ENCODE peak calls at places on chromosomes 1 and 21, in nine cellular contexts. One of them, this sample, is unnamed.

GRCh38 chr1:24155011-24155782 is 12.3 kb upstream of the IL22RA1 start:
- DNase-seq in NAMALWA: peak; percentile 40
- DNase-seq in neural crest cell: no peak
- DNase-seq in activated naive CD4-positive, alpha-beta T cell treated with anti-CD3 and anti-CD28 coated beads, Interleukin-2, amount 50 U/mL, for 72 hours: no peak
- DNase-seq in stimulated activated effector memory CD8-positive, alpha-beta T cell treated with anti-CD3 and anti-CD28 coated beads, Interleukin-12 subunit alpha, Interleukin-12 subunit beta, amount 100 ng/mL, for 72 hours: no peak
- DNase-seq in germinal center: no peak
- DNase-seq in effector memory CD4-positive, alpha-beta T cell: no peak
- DNase-seq in WTC11: peak; percentile 35
- DNase-seq in stimulated activated CD4-positive, alpha-beta T cell treated with anti-CD3 and anti-CD28 coated beads, TNF-alpha, amount 100 ng/mL, for 1 hour: no peak
- DNase-seq in this sample: no peak

GRCh38 chr1:46062651-46063319 is 69.6 kb downstream of the PIK3R3 start:
- DNase-seq in germinal center: no peak
- DNase-seq in effector memory CD4-positive, alpha-beta T cell: no peak
- DNase-seq in stimulated activated effector memory CD8-positive, alpha-beta T cell treated with anti-CD3 and anti-CD28 coated beads, Interleukin-12 subunit alpha, Interleukin-12 subunit beta, amount 100 ng/mL, for 72 hours: no peak
- DNase-seq in WTC11: no peak
- DNase-seq in activated naive CD4-positive, alpha-beta T cell treated with anti-CD3 and anti-CD28 coated beads, Interleukin-2, amount 50 U/mL, for 72 hours: peak; percentile 24
- DNase-seq in stimulated activated CD4-positive, alpha-beta T cell treated with anti-CD3 and anti-CD28 coated beads, TNF-alpha, amount 100 ng/mL, for 1 hour: no peak
- DNase-seq in neural crest cell: no peak
- DNase-seq in NAMALWA: peak; percentile 36
- DNase-seq in this sample: no peak

GRCh38 chr1:121483234-121483633 is 298.5 kb downstream of the SRGAP2C start:
- DNase-seq in stimulated activated CD4-positive, alpha-beta T cell treated with anti-CD3 and anti-CD28 coated beads, TNF-alpha, amount 100 ng/mL, for 1 hour: no peak
- DNase-seq in germinal center: no peak
- DNase-seq in stimulated activated effector memory CD8-positive, alpha-beta T cell treated with anti-CD3 and anti-CD28 coated beads, Interleukin-12 subunit alpha, Interleukin-12 subunit beta, amount 100 ng/mL, for 72 hours: no peak
- DNase-seq in neural crest cell: no peak
- DNase-seq in NAMALWA: no peak
- DNase-seq in activated naive CD4-positive, alpha-beta T cell treated with anti-CD3 and anti-CD28 coated beads, Interleukin-2, amount 50 U/mL, for 72 hours: no peak
- DNase-seq in effector memory CD4-positive, alpha-beta T cell: no peak
- DNase-seq in WTC11: no peak
- DNase-seq in this sample: no peak

GRCh38 chr21:46503922-46504539 is 45.3 kb downstream of the DIP2A start:
- DNase-seq in effector memory CD4-positive, alpha-beta T cell: no peak
- DNase-seq in stimulated activated effector memory CD8-positive, alpha-beta T cell treated with anti-CD3 and anti-CD28 coated beads, Interleukin-12 subunit alpha, Interleukin-12 subunit beta, amount 100 ng/mL, for 72 hours: no peak
- DNase-seq in stimulated activated CD4-positive, alpha-beta T cell treated with anti-CD3 and anti-CD28 coated beads, TNF-alpha, amount 100 ng/mL, for 1 hour: no peak
- DNase-seq in NAMALWA: peak; percentile 61
- DNase-seq in neural crest cell: no peak
- DNase-seq in WTC11: no peak
- DNase-seq in activated naive CD4-positive, alpha-beta T cell treated with anti-CD3 and anti-CD28 coated beads, Interleukin-2, amount 50 U/mL, for 72 hours: no peak
- DNase-seq in germinal center: peak; percentile 49
- DNase-seq in this sample: no peak

GRCh38 chr1:117616356-117616755 is 10.5 kb downstream of the TENT5C start:
- DNase-seq in neural crest cell: no peak
- DNase-seq in stimulated activated effector memory CD8-positive, alpha-beta T cell treated with anti-CD3 and anti-CD28 coated beads, Interleukin-12 subunit alpha, Interleukin-12 subunit beta, amount 100 ng/mL, for 72 hours: no peak
- DNase-seq in stimulated activated CD4-positive, alpha-beta T cell treated with anti-CD3 and anti-CD28 coated beads, TNF-alpha, amount 100 ng/mL, for 1 hour: no peak
- DNase-seq in WTC11: no peak
- DNase-seq in germinal center: no peak
- DNase-seq in activated naive CD4-positive, alpha-beta T cell treated with anti-CD3 and anti-CD28 coated beads, Interleukin-2, amount 50 U/mL, for 72 hours: no peak
- DNase-seq in NAMALWA: no peak
- DNase-seq in effector memory CD4-positive, alpha-beta T cell: no peak
- DNase-seq in this sample: no peak

GRCh38 chr1:203048555-203049051 is 22.3 kb downstream of the PPFIA4 start:
- DNase-seq in NAMALWA: no peak
- DNase-seq in activated naive CD4-positive, alpha-beta T cell treated with anti-CD3 and anti-CD28 coated beads, Interleukin-2, amount 50 U/mL, for 72 hours: no peak
- DNase-seq in WTC11: peak; percentile 76
- DNase-seq in neural crest cell: no peak
- DNase-seq in effector memory CD4-positive, alpha-beta T cell: no peak
- DNase-seq in germinal center: no peak
- DNase-seq in stimulated activated effector memory CD8-positive, alpha-beta T cell treated with anti-CD3 and anti-CD28 coated beads, Interleukin-12 subunit alpha, Interleukin-12 subunit beta, amount 100 ng/mL, for 72 hours: no peak
- DNase-seq in stimulated activated CD4-positive, alpha-beta T cell treated with anti-CD3 and anti-CD28 coated beads, TNF-alpha, amount 100 ng/mL, for 1 hour: no peak
- DNase-seq in this sample: no peak

GRCh38 chr1:32195972-32196823 is 4.2 kb upstream of the CCDC28B start:
- DNase-seq in germinal center: no peak
- DNase-seq in neural crest cell: no peak
- DNase-seq in activated naive CD4-positive, alpha-beta T cell treated with anti-CD3 and anti-CD28 coated beads, Interleukin-2, amount 50 U/mL, for 72 hours: no peak
- DNase-seq in stimulated activated effector memory CD8-positive, alpha-beta T cell treated with anti-CD3 and anti-CD28 coated beads, Interleukin-12 subunit alpha, Interleukin-12 subunit beta, amount 100 ng/mL, for 72 hours: no peak
- DNase-seq in effector memory CD4-positive, alpha-beta T cell: no peak
- DNase-seq in WTC11: no peak
- DNase-seq in stimulated activated CD4-positive, alpha-beta T cell treated with anti-CD3 and anti-CD28 coated beads, TNF-alpha, amount 100 ng/mL, for 1 hour: no peak
- DNase-seq in NAMALWA: no peak
- DNase-seq in this sample: no peak

GRCh38 chr1:74584185-74584584 is 71.8 kb upstream of the LRRC53 start:
- DNase-seq in neural crest cell: no peak
- DNase-seq in activated naive CD4-positive, alpha-beta T cell treated with anti-CD3 and anti-CD28 coated beads, Interleukin-2, amount 50 U/mL, for 72 hours: no peak
- DNase-seq in germinal center: no peak
- DNase-seq in stimulated activated effector memory CD8-positive, alpha-beta T cell treated with anti-CD3 and anti-CD28 coated beads, Interleukin-12 subunit alpha, Interleukin-12 subunit beta, amount 100 ng/mL, for 72 hours: no peak
- DNase-seq in NAMALWA: no peak
- DNase-seq in WTC11: no peak
- DNase-seq in stimulated activated CD4-positive, alpha-beta T cell treated with anti-CD3 and anti-CD28 coated beads, TNF-alpha, amount 100 ng/mL, for 1 hour: no peak
- DNase-seq in effector memory CD4-positive, alpha-beta T cell: no peak
- DNase-seq in this sample: peak; percentile 22

GRCh38 chr1:152029144-152029936 is 7.5 kb downstream of the S100A11 start:
- DNase-seq in stimulated activated CD4-positive, alpha-beta T cell treated with anti-CD3 and anti-CD28 coated beads, TNF-alpha, amount 100 ng/mL, for 1 hour: no peak
- DNase-seq in neural crest cell: no peak
- DNase-seq in effector memory CD4-positive, alpha-beta T cell: no peak
- DNase-seq in WTC11: no peak
- DNase-seq in germinal center: no peak
- DNase-seq in stimulated activated effector memory CD8-positive, alpha-beta T cell treated with anti-CD3 and anti-CD28 coated beads, Interleukin-12 subunit alpha, Interleukin-12 subunit beta, amount 100 ng/mL, for 72 hours: no peak
- DNase-seq in NAMALWA: no peak
- DNase-seq in activated naive CD4-positive, alpha-beta T cell treated with anti-CD3 and anti-CD28 coated beads, Interleukin-2, amount 50 U/mL, for 72 hours: peak; percentile 18
- DNase-seq in this sample: peak; percentile 12

GRCh38 chr1:99727575-99728190 is 38.8 kb downstream of the FRRS1 start:
- DNase-seq in stimulated activated effector memory CD8-positive, alpha-beta T cell treated with anti-CD3 and anti-CD28 coated beads, Interleukin-12 subunit alpha, Interleukin-12 subunit beta, amount 100 ng/mL, for 72 hours: no peak
- DNase-seq in NAMALWA: no peak
- DNase-seq in stimulated activated CD4-positive, alpha-beta T cell treated with anti-CD3 and anti-CD28 coated beads, TNF-alpha, amount 100 ng/mL, for 1 hour: no peak
- DNase-seq in WTC11: no peak
- DNase-seq in neural crest cell: no peak
- DNase-seq in activated naive CD4-positive, alpha-beta T cell treated with anti-CD3 and anti-CD28 coated beads, Interleukin-2, amount 50 U/mL, for 72 hours: no peak
- DNase-seq in effector memory CD4-positive, alpha-beta T cell: no peak
- DNase-seq in germinal center: no peak
- DNase-seq in this sample: peak; percentile 80

GRCh38 chr1:154791292-154792278 is 78.5 kb downstream of the KCNN3 start:
- DNase-seq in NAMALWA: peak; percentile 71
- DNase-seq in stimulated activated CD4-positive, alpha-beta T cell treated with anti-CD3 and anti-CD28 coated beads, TNF-alpha, amount 100 ng/mL, for 1 hour: peak; percentile 65
- DNase-seq in effector memory CD4-positive, alpha-beta T cell: peak; percentile 72
- DNase-seq in WTC11: no peak
- DNase-seq in activated naive CD4-positive, alpha-beta T cell treated with anti-CD3 and anti-CD28 coated beads, Interleukin-2, amount 50 U/mL, for 72 hours: peak; percentile 74
- DNase-seq in neural crest cell: no peak
- DNase-seq in stimulated activated effector memory CD8-positive, alpha-beta T cell treated with anti-CD3 and anti-CD28 coated beads, Interleukin-12 subunit alpha, Interleukin-12 subunit beta, amount 100 ng/mL, for 72 hours: peak; percentile 39
- DNase-seq in germinal center: no peak
- DNase-seq in this sample: peak; percentile 81

GRCh38 chr1:36962991-36963390 is 71.3 kb downstream of the GRIK3 start:
- DNase-seq in NAMALWA: no peak
- DNase-seq in activated naive CD4-positive, alpha-beta T cell treated with anti-CD3 and anti-CD28 coated beads, Interleukin-2, amount 50 U/mL, for 72 hours: no peak
- DNase-seq in neural crest cell: no peak
- DNase-seq in germinal center: no peak
- DNase-seq in stimulated activated effector memory CD8-positive, alpha-beta T cell treated with anti-CD3 and anti-CD28 coated beads, Interleukin-12 subunit alpha, Interleukin-12 subunit beta, amount 100 ng/mL, for 72 hours: no peak
- DNase-seq in effector memory CD4-positive, alpha-beta T cell: no peak
- DNase-seq in stimulated activated CD4-positive, alpha-beta T cell treated with anti-CD3 and anti-CD28 coated beads, TNF-alpha, amount 100 ng/mL, for 1 hour: no peak
- DNase-seq in WTC11: no peak
- DNase-seq in this sample: no peak

GRCh38 chr1:24900985-24901781 is 28.9 kb downstream of the RUNX3 start:
- DNase-seq in WTC11: no peak
- DNase-seq in stimulated activated CD4-positive, alpha-beta T cell treated with anti-CD3 and anti-CD28 coated beads, TNF-alpha, amount 100 ng/mL, for 1 hour: no peak
- DNase-seq in germinal center: no peak
- DNase-seq in neural crest cell: no peak
- DNase-seq in NAMALWA: no peak
- DNase-seq in activated naive CD4-positive, alpha-beta T cell treated with anti-CD3 and anti-CD28 coated beads, Interleukin-2, amount 50 U/mL, for 72 hours: no peak
- DNase-seq in stimulated activated effector memory CD8-positive, alpha-beta T cell treated with anti-CD3 and anti-CD28 coated beads, Interleukin-12 subunit alpha, Interleukin-12 subunit beta, amount 100 ng/mL, for 72 hours: peak; percentile 7
- DNase-seq in effector memory CD4-positive, alpha-beta T cell: no peak
- DNase-seq in this sample: no peak

GRCh38 chr1:62784509-62785365 is 805 bp downstream of the ATG4C start:
- DNase-seq in WTC11: no peak
- DNase-seq in effector memory CD4-positive, alpha-beta T cell: no peak
- DNase-seq in neural crest cell: no peak
- DNase-seq in NAMALWA: peak; percentile 48
- DNase-seq in activated naive CD4-positive, alpha-beta T cell treated with anti-CD3 and anti-CD28 coated beads, Interleukin-2, amount 50 U/mL, for 72 hours: peak; percentile 19
- DNase-seq in germinal center: peak; percentile 28
- DNase-seq in stimulated activated effector memory CD8-positive, alpha-beta T cell treated with anti-CD3 and anti-CD28 coated beads, Interleukin-12 subunit alpha, Interleukin-12 subunit beta, amount 100 ng/mL, for 72 hours: no peak
- DNase-seq in stimulated activated CD4-positive, alpha-beta T cell treated with anti-CD3 and anti-CD28 coated beads, TNF-alpha, amount 100 ng/mL, for 1 hour: no peak
- DNase-seq in this sample: peak; percentile 49

GRCh38 chr1:17356387-17356992 is 15.5 kb upstream of the PADI6 start:
- DNase-seq in stimulated activated CD4-positive, alpha-beta T cell treated with anti-CD3 and anti-CD28 coated beads, TNF-alpha, amount 100 ng/mL, for 1 hour: no peak
- DNase-seq in activated naive CD4-positive, alpha-beta T cell treated with anti-CD3 and anti-CD28 coated beads, Interleukin-2, amount 50 U/mL, for 72 hours: peak; percentile 4
- DNase-seq in germinal center: no peak
- DNase-seq in stimulated activated effector memory CD8-positive, alpha-beta T cell treated with anti-CD3 and anti-CD28 coated beads, Interleukin-12 subunit alpha, Interleukin-12 subunit beta, amount 100 ng/mL, for 72 hours: no peak
- DNase-seq in NAMALWA: no peak
- DNase-seq in effector memory CD4-positive, alpha-beta T cell: no peak
- DNase-seq in WTC11: no peak
- DNase-seq in neural crest cell: no peak
- DNase-seq in this sample: no peak

GRCh38 chr1:10378071-10378841 is 20.6 kb upstream of the PGD start:
- DNase-seq in NAMALWA: peak; percentile 59
- DNase-seq in WTC11: no peak
- DNase-seq in stimulated activated effector memory CD8-positive, alpha-beta T cell treated with anti-CD3 and anti-CD28 coated beads, Interleukin-12 subunit alpha, Interleukin-12 subunit beta, amount 100 ng/mL, for 72 hours: no peak
- DNase-seq in germinal center: no peak
- DNase-seq in stimulated activated CD4-positive, alpha-beta T cell treated with anti-CD3 and anti-CD28 coated beads, TNF-alpha, amount 100 ng/mL, for 1 hour: no peak
- DNase-seq in neural crest cell: no peak
- DNase-seq in activated naive CD4-positive, alpha-beta T cell treated with anti-CD3 and anti-CD28 coated beads, Interleukin-2, amount 50 U/mL, for 72 hours: no peak
- DNase-seq in effector memory CD4-positive, alpha-beta T cell: no peak
- DNase-seq in this sample: no peak

GRCh38 chr1:174040387-174040786 is 18.2 kb upstream of the RC3H1 start:
- DNase-seq in activated naive CD4-positive, alpha-beta T cell treated with anti-CD3 and anti-CD28 coated beads, Interleukin-2, amount 50 U/mL, for 72 hours: no peak
- DNase-seq in NAMALWA: peak; percentile 26
- DNase-seq in neural crest cell: no peak
- DNase-seq in stimulated activated effector memory CD8-positive, alpha-beta T cell treated with anti-CD3 and anti-CD28 coated beads, Interleukin-12 subunit alpha, Interleukin-12 subunit beta, amount 100 ng/mL, for 72 hours: no peak
- DNase-seq in effector memory CD4-positive, alpha-beta T cell: no peak
- DNase-seq in stimulated activated CD4-positive, alpha-beta T cell treated with anti-CD3 and anti-CD28 coated beads, TNF-alpha, amount 100 ng/mL, for 1 hour: no peak
- DNase-seq in germinal center: no peak
- DNase-seq in WTC11: no peak
- DNase-seq in this sample: peak; percentile 97

GRCh38 chr1:53585116-53585515 is 125.9 kb downstream of the DMRTB1 start:
- DNase-seq in stimulated activated CD4-positive, alpha-beta T cell treated with anti-CD3 and anti-CD28 coated beads, TNF-alpha, amount 100 ng/mL, for 1 hour: peak; percentile 12
- DNase-seq in germinal center: no peak
- DNase-seq in stimulated activated effector memory CD8-positive, alpha-beta T cell treated with anti-CD3 and anti-CD28 coated beads, Interleukin-12 subunit alpha, Interleukin-12 subunit beta, amount 100 ng/mL, for 72 hours: no peak
- DNase-seq in WTC11: no peak
- DNase-seq in activated naive CD4-positive, alpha-beta T cell treated with anti-CD3 and anti-CD28 coated beads, Interleukin-2, amount 50 U/mL, for 72 hours: no peak
- DNase-seq in effector memory CD4-positive, alpha-beta T cell: peak; percentile 31
- DNase-seq in neural crest cell: no peak
- DNase-seq in NAMALWA: peak; percentile 53
- DNase-seq in this sample: no peak

GRCh38 chr1:103160281-103160680 is 52.0 kb upstream of the COL11A1 start:
- DNase-seq in NAMALWA: no peak
- DNase-seq in stimulated activated effector memory CD8-positive, alpha-beta T cell treated with anti-CD3 and anti-CD28 coated beads, Interleukin-12 subunit alpha, Interleukin-12 subunit beta, amount 100 ng/mL, for 72 hours: no peak
- DNase-seq in activated naive CD4-positive, alpha-beta T cell treated with anti-CD3 and anti-CD28 coated beads, Interleukin-2, amount 50 U/mL, for 72 hours: no peak
- DNase-seq in WTC11: no peak
- DNase-seq in germinal center: no peak
- DNase-seq in neural crest cell: no peak
- DNase-seq in effector memory CD4-positive, alpha-beta T cell: no peak
- DNase-seq in stimulated activated CD4-positive, alpha-beta T cell treated with anti-CD3 and anti-CD28 coated beads, TNF-alpha, amount 100 ng/mL, for 1 hour: no peak
- DNase-seq in this sample: peak; percentile 40

GRCh38 chr1:246679211-246680177 is 44.7 kb upstream of the SCCPDH start:
- DNase-seq in neural crest cell: no peak
- DNase-seq in activated naive CD4-positive, alpha-beta T cell treated with anti-CD3 and anti-CD28 coated beads, Interleukin-2, amount 50 U/mL, for 72 hours: no peak
- DNase-seq in NAMALWA: no peak
- DNase-seq in WTC11: no peak
- DNase-seq in stimulated activated effector memory CD8-positive, alpha-beta T cell treated with anti-CD3 and anti-CD28 coated beads, Interleukin-12 subunit alpha, Interleukin-12 subunit beta, amount 100 ng/mL, for 72 hours: no peak
- DNase-seq in stimulated activated CD4-positive, alpha-beta T cell treated with anti-CD3 and anti-CD28 coated beads, TNF-alpha, amount 100 ng/mL, for 1 hour: no peak
- DNase-seq in effector memory CD4-positive, alpha-beta T cell: no peak
- DNase-seq in germinal center: no peak
- DNase-seq in this sample: no peak

GRCh38 chr1:160954158-160955104 is at the start of gene ITLN2:
- DNase-seq in effector memory CD4-positive, alpha-beta T cell: peak; percentile 6
- DNase-seq in activated naive CD4-positive, alpha-beta T cell treated with anti-CD3 and anti-CD28 coated beads, Interleukin-2, amount 50 U/mL, for 72 hours: peak; percentile 58
- DNase-seq in germinal center: peak; percentile 76
- DNase-seq in stimulated activated CD4-positive, alpha-beta T cell treated with anti-CD3 and anti-CD28 coated beads, TNF-alpha, amount 100 ng/mL, for 1 hour: no peak
- DNase-seq in stimulated activated effector memory CD8-positive, alpha-beta T cell treated with anti-CD3 and anti-CD28 coated beads, Interleukin-12 subunit alpha, Interleukin-12 subunit beta, amount 100 ng/mL, for 72 hours: no peak
- DNase-seq in NAMALWA: peak; percentile 87
- DNase-seq in WTC11: peak; percentile 69
- DNase-seq in neural crest cell: peak; percentile 40
- DNase-seq in this sample: peak; percentile 32

GRCh38 chr1:3465091-3465934 is 10.8 kb downstream of the ARHGEF16 start:
- DNase-seq in effector memory CD4-positive, alpha-beta T cell: no peak
- DNase-seq in activated naive CD4-positive, alpha-beta T cell treated with anti-CD3 and anti-CD28 coated beads, Interleukin-2, amount 50 U/mL, for 72 hours: no peak
- DNase-seq in stimulated activated effector memory CD8-positive, alpha-beta T cell treated with anti-CD3 and anti-CD28 coated beads, Interleukin-12 subunit alpha, Interleukin-12 subunit beta, amount 100 ng/mL, for 72 hours: no peak
- DNase-seq in germinal center: no peak
- DNase-seq in stimulated activated CD4-positive, alpha-beta T cell treated with anti-CD3 and anti-CD28 coated beads, TNF-alpha, amount 100 ng/mL, for 1 hour: no peak
- DNase-seq in WTC11: peak; percentile 10
- DNase-seq in NAMALWA: no peak
- DNase-seq in neural crest cell: no peak
- DNase-seq in this sample: no peak

GRCh38 chr1:39105841-39106765 is 80.0 kb downstream of the NDUFS5 start:
- DNase-seq in stimulated activated effector memory CD8-positive, alpha-beta T cell treated with anti-CD3 and anti-CD28 coated beads, Interleukin-12 subunit alpha, Interleukin-12 subunit beta, amount 100 ng/mL, for 72 hours: peak; percentile 8
- DNase-seq in activated naive CD4-positive, alpha-beta T cell treated with anti-CD3 and anti-CD28 coated beads, Interleukin-2, amount 50 U/mL, for 72 hours: peak; percentile 25
- DNase-seq in germinal center: peak; percentile 21
- DNase-seq in WTC11: peak; percentile 50
- DNase-seq in effector memory CD4-positive, alpha-beta T cell: peak; percentile 10
- DNase-seq in NAMALWA: no peak
- DNase-seq in neural crest cell: peak; percentile 30
- DNase-seq in stimulated activated CD4-positive, alpha-beta T cell treated with anti-CD3 and anti-CD28 coated beads, TNF-alpha, amount 100 ng/mL, for 1 hour: no peak
- DNase-seq in this sample: peak; percentile 70

GRCh38 chr1:183163311-183163710 is 22.8 kb upstream of the LAMC2 start:
- DNase-seq in effector memory CD4-positive, alpha-beta T cell: no peak
- DNase-seq in WTC11: no peak
- DNase-seq in neural crest cell: no peak
- DNase-seq in NAMALWA: no peak
- DNase-seq in stimulated activated CD4-positive, alpha-beta T cell treated with anti-CD3 and anti-CD28 coated beads, TNF-alpha, amount 100 ng/mL, for 1 hour: no peak
- DNase-seq in stimulated activated effector memory CD8-positive, alpha-beta T cell treated with anti-CD3 and anti-CD28 coated beads, Interleukin-12 subunit alpha, Interleukin-12 subunit beta, amount 100 ng/mL, for 72 hours: no peak
- DNase-seq in activated naive CD4-positive, alpha-beta T cell treated with anti-CD3 and anti-CD28 coated beads, Interleukin-2, amount 50 U/mL, for 72 hours: no peak
- DNase-seq in germinal center: no peak
- DNase-seq in this sample: peak; percentile 99

GRCh38 chr1:156707027-156707426 is 1.6 kb upstream of the CRABP2 start:
- DNase-seq in germinal center: no peak
- DNase-seq in neural crest cell: no peak
- DNase-seq in effector memory CD4-positive, alpha-beta T cell: no peak
- DNase-seq in WTC11: no peak
- DNase-seq in activated naive CD4-positive, alpha-beta T cell treated with anti-CD3 and anti-CD28 coated beads, Interleukin-2, amount 50 U/mL, for 72 hours: no peak
- DNase-seq in stimulated activated effector memory CD8-positive, alpha-beta T cell treated with anti-CD3 and anti-CD28 coated beads, Interleukin-12 subunit alpha, Interleukin-12 subunit beta, amount 100 ng/mL, for 72 hours: no peak
- DNase-seq in stimulated activated CD4-positive, alpha-beta T cell treated with anti-CD3 and anti-CD28 coated beads, TNF-alpha, amount 100 ng/mL, for 1 hour: no peak
- DNase-seq in NAMALWA: no peak
- DNase-seq in this sample: no peak

GRCh38 chr1:201554167-201554600 is 15.3 kb downstream of the NAV1 start:
- DNase-seq in germinal center: no peak
- DNase-seq in activated naive CD4-positive, alpha-beta T cell treated with anti-CD3 and anti-CD28 coated beads, Interleukin-2, amount 50 U/mL, for 72 hours: no peak
- DNase-seq in stimulated activated effector memory CD8-positive, alpha-beta T cell treated with anti-CD3 and anti-CD28 coated beads, Interleukin-12 subunit alpha, Interleukin-12 subunit beta, amount 100 ng/mL, for 72 hours: no peak
- DNase-seq in WTC11: no peak
- DNase-seq in neural crest cell: no peak
- DNase-seq in NAMALWA: no peak
- DNase-seq in stimulated activated CD4-positive, alpha-beta T cell treated with anti-CD3 and anti-CD28 coated beads, TNF-alpha, amount 100 ng/mL, for 1 hour: no peak
- DNase-seq in effector memory CD4-positive, alpha-beta T cell: no peak
- DNase-seq in this sample: no peak

GRCh38 chr1:37764888-37765441 is at the start of gene EPHA10:
- DNase-seq in stimulated activated effector memory CD8-positive, alpha-beta T cell treated with anti-CD3 and anti-CD28 coated beads, Interleukin-12 subunit alpha, Interleukin-12 subunit beta, amount 100 ng/mL, for 72 hours: no peak
- DNase-seq in germinal center: no peak
- DNase-seq in effector memory CD4-positive, alpha-beta T cell: no peak
- DNase-seq in NAMALWA: no peak
- DNase-seq in stimulated activated CD4-positive, alpha-beta T cell treated with anti-CD3 and anti-CD28 coated beads, TNF-alpha, amount 100 ng/mL, for 1 hour: no peak
- DNase-seq in activated naive CD4-positive, alpha-beta T cell treated with anti-CD3 and anti-CD28 coated beads, Interleukin-2, amount 50 U/mL, for 72 hours: no peak
- DNase-seq in WTC11: peak; percentile 91
- DNase-seq in neural crest cell: peak; percentile 35
- DNase-seq in this sample: no peak

GRCh38 chr1:44950892-44951291 is 35.5 kb downstream of the EIF2B3 start:
- DNase-seq in stimulated activated effector memory CD8-positive, alpha-beta T cell treated with anti-CD3 and anti-CD28 coated beads, Interleukin-12 subunit alpha, Interleukin-12 subunit beta, amount 100 ng/mL, for 72 hours: no peak
- DNase-seq in neural crest cell: no peak
- DNase-seq in stimulated activated CD4-positive, alpha-beta T cell treated with anti-CD3 and anti-CD28 coated beads, TNF-alpha, amount 100 ng/mL, for 1 hour: no peak
- DNase-seq in NAMALWA: no peak
- DNase-seq in activated naive CD4-positive, alpha-beta T cell treated with anti-CD3 and anti-CD28 coated beads, Interleukin-2, amount 50 U/mL, for 72 hours: no peak
- DNase-seq in effector memory CD4-positive, alpha-beta T cell: no peak
- DNase-seq in germinal center: no peak
- DNase-seq in WTC11: no peak
- DNase-seq in this sample: no peak

GRCh38 chr21:15686506-15686905 is 43.3 kb upstream of the USP25 start:
- DNase-seq in neural crest cell: no peak
- DNase-seq in effector memory CD4-positive, alpha-beta T cell: no peak
- DNase-seq in stimulated activated effector memory CD8-positive, alpha-beta T cell treated with anti-CD3 and anti-CD28 coated beads, Interleukin-12 subunit alpha, Interleukin-12 subunit beta, amount 100 ng/mL, for 72 hours: no peak
- DNase-seq in germinal center: no peak
- DNase-seq in NAMALWA: no peak
- DNase-seq in stimulated activated CD4-positive, alpha-beta T cell treated with anti-CD3 and anti-CD28 coated beads, TNF-alpha, amount 100 ng/mL, for 1 hour: no peak
- DNase-seq in WTC11: no peak
- DNase-seq in activated naive CD4-positive, alpha-beta T cell treated with anti-CD3 and anti-CD28 coated beads, Interleukin-2, amount 50 U/mL, for 72 hours: no peak
- DNase-seq in this sample: no peak

GRCh38 chr1:22388666-22389455 is 62.8 kb upstream of the ZBTB40 start:
- DNase-seq in NAMALWA: no peak
- DNase-seq in germinal center: no peak
- DNase-seq in WTC11: no peak
- DNase-seq in stimulated activated CD4-positive, alpha-beta T cell treated with anti-CD3 and anti-CD28 coated beads, TNF-alpha, amount 100 ng/mL, for 1 hour: no peak
- DNase-seq in effector memory CD4-positive, alpha-beta T cell: no peak
- DNase-seq in neural crest cell: no peak
- DNase-seq in activated naive CD4-positive, alpha-beta T cell treated with anti-CD3 and anti-CD28 coated beads, Interleukin-2, amount 50 U/mL, for 72 hours: no peak
- DNase-seq in stimulated activated effector memory CD8-positive, alpha-beta T cell treated with anti-CD3 and anti-CD28 coated beads, Interleukin-12 subunit alpha, Interleukin-12 subunit beta, amount 100 ng/mL, for 72 hours: no peak
- DNase-seq in this sample: no peak

GRCh38 chr1:18926315-18927081 is 24.1 kb upstream of the ALDH4A1 start:
- DNase-seq in germinal center: peak; percentile 81
- DNase-seq in stimulated activated effector memory CD8-positive, alpha-beta T cell treated with anti-CD3 and anti-CD28 coated beads, Interleukin-12 subunit alpha, Interleukin-12 subunit beta, amount 100 ng/mL, for 72 hours: peak; percentile 65
- DNase-seq in neural crest cell: no peak
- DNase-seq in activated naive CD4-positive, alpha-beta T cell treated with anti-CD3 and anti-CD28 coated beads, Interleukin-2, amount 50 U/mL, for 72 hours: peak; percentile 81
- DNase-seq in stimulated activated CD4-positive, alpha-beta T cell treated with anti-CD3 and anti-CD28 coated beads, TNF-alpha, amount 100 ng/mL, for 1 hour: peak; percentile 68
- DNase-seq in effector memory CD4-positive, alpha-beta T cell: peak; percentile 75
- DNase-seq in WTC11: no peak
- DNase-seq in NAMALWA: peak; percentile 74
- DNase-seq in this sample: peak; percentile 89

This sample was measured in LHCN-M2.